ENCODE peak calls at places on chromosomes 16 and 17, in seven cellular contexts. B is PC-9, C is astrocyte, P is keratinocyte, G is hepatocyte, Y is GM23248, K is neural progenitor cell. T is an unnamed sample.

GRCh38 chr16:46748775-46749705 is 896 bp upstream of the MYLK3 start:
- DNase-seq in B (no peak), C (no peak), P (no peak), G (peak; percentile 32), Y (no peak), K (no peak), T (no peak)

GRCh38 chr17:65535777-65536572 is 25.5 kb downstream of the AXIN2 start:
- DNase-seq in B (no peak), C (no peak), P (no peak), G (no peak), Y (peak; percentile 38), K (no peak), T (no peak)

GRCh38 chr16:627458-628239 is 3.1 kb upstream of the WFIKKN1 start:
- DNase-seq in B (peak; percentile 89), C (no peak), P (no peak), G (peak; percentile 57), Y (peak; percentile 58), K (no peak), T (no peak)

GRCh38 chr16:24729967-24730815 is 740 bp downstream of the TNRC6A start:
- DNase-seq in B (peak; percentile 3), C (no peak), P (no peak), G (peak; percentile 52), Y (peak; percentile 65), K (peak; percentile 31), T (peak; percentile 39)

GRCh38 chr16:30899794-30900193 is 3.4 kb downstream of the CTF1 start:
- DNase-seq in B (no peak), C (no peak), P (no peak), G (no peak), Y (no peak), K (no peak), T (no peak)

GRCh38 chr17:45229681-45230409 is 8.2 kb downstream of the FMNL1 start:
- DNase-seq in B (no peak), C (no peak), P (no peak), G (no peak), Y (peak; percentile 27), K (no peak), T (no peak)

GRCh38 chr16:31200821-31201510 is 1.6 kb downstream of the PYCARD start:
- DNase-seq in B (peak; percentile 31), C (no peak), P (no peak), G (no peak), Y (peak; percentile 60), K (no peak), T (peak; percentile 39)

GRCh38 chr17:7883781-7884386 is 4.7 kb upstream of the CHD3 start:
- DNase-seq in B (no peak), C (peak; percentile 45), P (no peak), G (peak; percentile 52), Y (peak; percentile 54), K (no peak), T (peak; percentile 57)

GRCh38 chr16:55510185-55510805 is 1.4 kb downstream of the LPCAT2 start:
- DNase-seq in B (no peak), C (no peak), P (no peak), G (no peak), Y (no peak), K (no peak), T (no peak)

GRCh38 chr17:77322534-77323412 is 182.0 kb downstream of the SEC14L1 start:
- DNase-seq in B (peak; percentile 89), C (peak; percentile 99), P (peak; percentile 71), G (peak; percentile 95), Y (peak; percentile 99), K (peak; percentile 23), T (peak; percentile 99)

GRCh38 chr17:32239457-32239856 is 26.2 kb upstream of the RHBDL3 start:
- DNase-seq in B (no peak), C (no peak), P (no peak), G (no peak), Y (no peak), K (no peak), T (no peak)

GRCh38 chr17:27539794-27540193 is 83.5 kb downstream of the KSR1 start:
- DNase-seq in B (no peak), C (no peak), P (no peak), G (no peak), Y (no peak), K (no peak), T (no peak)

GRCh38 chr17:81279278-81280073 is 15.6 kb downstream of the SLC38A10 start:
- DNase-seq in B (no peak), C (no peak), P (no peak), G (no peak), Y (no peak), K (no peak), T (no peak)

GRCh38 chr17:81277938-81278693 is 17.0 kb downstream of the SLC38A10 start:
- DNase-seq in B (no peak), C (no peak), P (no peak), G (no peak), Y (no peak), K (no peak), T (no peak)

GRCh38 chr17:81278831-81279230 is 16.3 kb downstream of the SLC38A10 start:
- DNase-seq in B (no peak), C (no peak), P (no peak), G (no peak), Y (no peak), K (no peak), T (no peak)

GRCh38 chr17:81276781-81277180 is 18.3 kb downstream of the SLC38A10 start:
- DNase-seq in B (no peak), C (no peak), P (no peak), G (no peak), Y (no peak), K (no peak), T (no peak)

GRCh38 chr17:81277421-81277820 is 17.7 kb downstream of the SLC38A10 start:
- DNase-seq in B (no peak), C (no peak), P (no peak), G (peak; percentile 32), Y (no peak), K (no peak), T (peak; percentile 20)
- H3K27ac ChIP-seq in B (no peak overlapping the region), C (no peak overlapping the region), P (no peak overlapping the region), G (no peak overlapping the region), Y (no peak overlapping the region), K (no peak overlapping the region), T (peak overlapping the region; percentile 46)

DNA sequence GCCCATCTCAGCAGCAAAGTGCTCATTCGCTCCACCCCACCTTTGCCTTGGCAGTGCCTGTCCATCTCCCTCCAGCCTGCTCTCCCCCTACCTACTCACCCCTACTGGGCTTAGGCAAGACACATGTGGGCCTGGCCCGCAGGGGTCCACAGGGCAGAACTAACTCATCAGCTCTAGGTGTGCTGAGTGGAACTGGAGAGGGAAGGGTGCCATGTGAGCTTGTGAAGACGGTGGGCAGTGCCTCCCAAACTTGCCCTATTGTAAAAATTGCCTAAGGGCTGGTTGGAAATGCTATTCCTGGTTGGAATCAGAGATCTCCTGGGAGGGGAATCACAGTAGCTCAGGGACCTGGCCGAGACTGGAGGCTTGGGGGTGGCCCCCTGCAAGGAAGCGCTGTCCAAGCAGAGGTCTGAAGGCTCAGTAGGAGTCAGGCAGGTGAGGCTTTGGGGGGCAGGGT is 29.1 kb upstream of the TNS4 start:
- DNase-seq in B (no peak), C (no peak), P (no peak), G (no peak), Y (no peak), K (no peak), T (no peak)
- H3K4me2 ChIP-seq in B (no peak overlapping the region), C (no peak overlapping the region), P (peak overlapping the region; percentile 1), G (no peak overlapping the region), Y (no peak overlapping the region), K (no peak overlapping the region), T (no peak overlapping the region)

GRCh38 chr16:81486555-81487061 is 42.0 kb downstream of the CMIP start:
- DNase-seq in B (no peak), C (peak; percentile 73), P (no peak), G (no peak), Y (peak; percentile 90), K (no peak), T (peak; percentile 84)
- H4K20me1 ChIP-seq in B (peaks cover 12% of the 10 kb centered on the region), C (peaks cover 95% of the 10 kb centered on the region), P (peaks cover 23% of the 10 kb centered on the region), G (peaks cover 79% of the 10 kb centered on the region), Y (no peaks in the 10 kb centered on the region), K (peaks cover 95% of the 10 kb centered on the region), T (no peaks in the 10 kb centered on the region)

DNA sequence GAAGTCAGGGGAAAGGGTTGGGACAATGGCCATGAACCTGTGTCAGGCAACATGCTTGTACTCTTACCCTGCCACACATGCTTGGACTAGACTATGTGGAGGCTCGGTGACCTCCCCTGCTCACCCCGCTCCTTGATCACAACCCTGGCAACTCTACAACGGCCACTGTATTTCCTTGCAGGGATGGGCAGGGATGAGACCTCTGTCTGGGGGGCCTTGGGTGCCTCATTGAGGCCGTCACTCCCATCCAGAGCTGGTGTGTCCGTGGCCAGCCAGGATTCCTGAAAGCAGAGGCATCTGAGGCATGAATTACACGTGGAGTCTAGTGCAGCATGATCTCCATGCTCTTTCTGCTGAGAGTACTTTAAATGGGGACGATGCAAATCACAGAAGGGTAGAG is 948 bp downstream of the PLA2G15 start:
- DNase-seq in B (no peak), C (no peak), P (no peak), G (no peak), Y (no peak), K (no peak), T (no peak)
- H3K27ac ChIP-seq in B (no peak overlapping the region), C (no peak overlapping the region), P (no peak overlapping the region), G (no peak overlapping the region), Y (no peak overlapping the region), K (no peak overlapping the region), T (no peak overlapping the region)

GRCh38 chr17:48577330-48577945 is 712 bp downstream of the HOXB4 start:
- DNase-seq in B (no peak), C (no peak), P (no peak), G (no peak), Y (peak; percentile 63), K (no peak), T (no peak)
- H3K4me2 ChIP-seq in B (no peak overlapping the region), C (peak overlapping the region; percentile 80), P (peak overlapping the region; percentile 85), G (peak overlapping the region; percentile 91), Y (peak overlapping the region; percentile 99), K (no peak overlapping the region), T (peak overlapping the region; percentile 73)

DNA sequence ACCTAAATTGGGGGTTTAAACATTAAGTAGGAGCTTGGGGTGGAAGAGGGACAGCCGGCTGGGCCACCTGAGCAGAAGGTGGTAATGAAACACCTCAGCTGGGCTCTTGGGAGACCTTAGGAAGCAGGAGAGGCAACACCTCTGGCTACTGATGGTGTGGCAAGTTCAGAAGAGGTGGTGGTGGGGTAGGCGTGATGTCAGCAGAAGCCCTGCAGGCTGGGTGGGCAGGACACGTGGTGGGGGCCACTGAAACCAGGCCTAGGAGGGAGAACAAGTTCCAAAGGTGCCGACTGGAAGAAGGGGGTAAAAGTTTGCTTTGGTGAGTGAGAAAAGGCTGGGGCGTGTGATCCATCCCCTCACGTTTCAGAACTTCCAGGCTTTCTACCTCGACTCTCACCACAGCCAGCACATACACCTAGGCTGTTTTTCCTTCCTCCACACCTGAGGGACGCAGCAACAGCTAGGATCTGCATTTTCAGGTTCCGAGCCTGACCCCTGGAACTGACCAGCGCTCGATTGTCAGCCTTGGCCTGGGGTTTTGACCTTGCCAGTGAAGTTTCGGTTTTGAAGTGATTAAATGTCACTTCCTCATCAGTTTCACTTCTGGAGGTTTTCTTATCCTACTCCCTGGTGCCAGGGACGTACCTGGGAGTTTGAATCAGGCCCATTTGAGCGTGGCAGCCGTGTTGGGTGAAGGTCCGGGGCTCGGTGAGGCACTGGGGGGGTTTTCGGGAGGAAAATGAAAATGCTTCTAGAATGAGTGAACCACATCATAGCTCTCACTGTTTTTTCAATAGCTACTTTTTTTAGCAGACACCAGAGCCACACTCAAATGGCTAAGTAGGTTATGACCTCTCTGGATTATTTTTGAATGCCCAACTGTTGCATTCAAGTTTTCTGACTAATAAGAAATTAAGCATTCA is 10.0 kb downstream of the SNN start:
- DNase-seq in B (no peak), C (no peak), P (no peak), G (no peak), Y (no peak), K (no peak), T (no peak)
- H4K20me1 ChIP-seq in B (no peaks in the 10 kb centered on the region), C (peaks cover 96% of the 10 kb centered on the region), P (peaks cover 10% of the 10 kb centered on the region), G (peaks cover 47% of the 10 kb centered on the region), Y (peaks cover 5% of the 10 kb centered on the region), K (peaks cover 68% of the 10 kb centered on the region), T (no peaks in the 10 kb centered on the region)

GRCh38 chr16:50273382-50273690 is 7.0 kb downstream of the ADCY7 start:
- DNase-seq in B (no peak), C (no peak), P (no peak), G (no peak), Y (no peak), K (no peak), T (no peak)
- H3K27ac ChIP-seq in B (no peak overlapping the region), C (no peak overlapping the region), P (no peak overlapping the region), G (no peak overlapping the region), Y (no peak overlapping the region), K (no peak overlapping the region), T (no peak overlapping the region)

T was measured in fibroblast of lung.